ENCODE peak calls at places on chromosomes 7 and 10, in six cellular contexts. I, G, X, M, D and Y are unnamed samples.

GRCh38 chr7:27172823-27173411 is 1.2 kb downstream of the HOXA10 start:
- DNase-seq in I (no peak), M (no peak), D (peak), G (no peak), X (peak), Y (no peak)

GRCh38 chr10:93357680-93358079 is 124.5 kb downstream of the MYOF start:
- DNase-seq in I (peak), G (no peak), D (peak), M (no peak), X (no peak), Y (peak)

GRCh38 chr10:6543431-6544005 is 36.6 kb downstream of the PRKCQ start:
- DNase-seq in M (no peak), D (no peak), G (no peak), X (no peak), I (no peak), Y (no peak)

GRCh38 chr10:80460399-80461207 is 6.5 kb downstream of the TSPAN14 start:
- DNase-seq in X (peak), M (no peak), G (peak), D (no peak), I (peak), Y (peak)

GRCh38 chr10:19683965-19684364 is 132.3 kb upstream of the PLXDC2 start:
- DNase-seq in D (no peak), I (no peak), G (no peak), M (no peak), X (no peak), Y (no peak)

GRCh38 chr10:5595591-5596590 is 70.5 kb downstream of the ASB13 start:
- DNase-seq in M (no peak), I (peak), D (peak), G (peak), X (no peak), Y (peak)

GRCh38 chr7:149771199-149771636 is 2.2 kb downstream of the ZNF467 start:
- DNase-seq in I (no peak), G (no peak), M (no peak), D (peak), X (no peak), Y (no peak)

GRCh38 chr10:94131885-94132284 is 138.2 kb downstream of the PLCE1 start:
- DNase-seq in I (peak), G (peak), M (no peak), X (no peak), D (peak), Y (no peak)

GRCh38 chr10:82811621-82812020 is 936.6 kb downstream of the NRG3 start:
- DNase-seq in M (no peak), X (no peak), G (no peak), D (no peak), I (no peak), Y (no peak)

GRCh38 chr10:132516771-132517725 is 20.5 kb upstream of the INPP5A start:
- DNase-seq in D (peak), X (peak), I (peak), M (peak), G (peak), Y (peak)

GRCh38 chr10:92790449-92790848 is 57.9 kb upstream of the EXOC6 start:
- DNase-seq in X (no peak), M (no peak), D (no peak), G (no peak), I (no peak), Y (no peak)

GRCh38 chr10:117519895-117520294 is 22.7 kb upstream of the EMX2 start:
- DNase-seq in M (no peak), I (no peak), X (no peak), G (no peak), D (no peak), Y (no peak)

GRCh38 chr10:78316451-78316931 is 282.8 kb downstream of the RPS24 start:
- DNase-seq in G (no peak), I (peak), X (no peak), M (peak), D (peak), Y (no peak)

GRCh38 chr7:84187813-84188212 is 6.8 kb downstream of the SEMA3A start:
- DNase-seq in I (peak), X (no peak), D (peak), G (peak), M (no peak), Y (peak)

DNA sequence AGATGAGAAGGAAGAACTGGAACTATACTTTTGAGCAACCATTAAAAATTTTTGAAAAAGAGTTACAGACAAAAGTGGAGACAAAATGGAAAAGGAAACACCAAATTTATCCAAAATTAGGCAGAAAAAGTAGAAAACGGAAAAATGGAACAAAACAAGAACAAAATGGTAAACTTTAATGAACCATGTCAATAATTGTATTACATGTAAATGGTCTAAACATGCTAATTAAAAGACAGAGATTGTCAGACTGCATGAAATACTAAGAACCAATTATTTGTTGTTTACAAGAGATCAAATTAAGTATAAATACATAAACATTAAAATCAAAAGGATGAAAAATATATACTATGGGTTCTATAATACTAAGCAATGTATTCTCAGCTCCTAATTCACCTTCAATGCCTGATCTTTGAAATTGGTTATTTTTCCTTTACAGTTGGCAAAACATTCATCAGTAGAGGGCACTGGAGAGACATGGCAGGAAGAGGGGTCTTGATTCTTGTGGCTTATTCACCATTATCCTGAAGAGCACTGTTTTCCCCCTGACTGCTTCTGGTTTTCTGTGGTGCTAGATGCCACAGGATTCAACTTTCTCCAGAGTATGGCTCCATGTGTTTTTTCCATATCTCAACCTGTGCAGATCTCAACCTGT is 124.9 kb downstream of the ELFN1 start:
- DNase-seq in X (no peak), D (no peak), G (no peak), I (peak), M (no peak), Y (no peak)
- TF ChIP-seq CTCF in X (no peak), D (peak), G (no peak), I (no peak), M (no peak), Y (no peak)

GRCh38 chr7:134844200-134844599 is 64.8 kb downstream of the CALD1 start:
- DNase-seq in G (peak), I (no peak), M (no peak), D (peak), X (no peak), Y (peak)

GRCh38 chr7:134842901-134843300 is 63.5 kb downstream of the CALD1 start:
- DNase-seq in M (no peak), G (no peak), D (no peak), X (no peak), I (no peak), Y (no peak)

GRCh38 chr7:134847834-134848233 is 68.4 kb downstream of the CALD1 start:
- DNase-seq in X (no peak), I (no peak), D (no peak), M (no peak), G (no peak), Y (no peak)

GRCh38 chr7:134842062-134842461 is 62.6 kb downstream of the CALD1 start:
- DNase-seq in X (no peak), M (no peak), G (no peak), I (no peak), D (no peak), Y (no peak)

GRCh38 chr7:134845461-134845860 is 66.0 kb downstream of the CALD1 start:
- DNase-seq in I (no peak), X (no peak), G (peak), D (peak), M (no peak), Y (peak)
- TF ChIP-seq CTCF in I (no peak), X (no peak), G (peak), D (peak), M (peak), Y (peak)

DNA sequence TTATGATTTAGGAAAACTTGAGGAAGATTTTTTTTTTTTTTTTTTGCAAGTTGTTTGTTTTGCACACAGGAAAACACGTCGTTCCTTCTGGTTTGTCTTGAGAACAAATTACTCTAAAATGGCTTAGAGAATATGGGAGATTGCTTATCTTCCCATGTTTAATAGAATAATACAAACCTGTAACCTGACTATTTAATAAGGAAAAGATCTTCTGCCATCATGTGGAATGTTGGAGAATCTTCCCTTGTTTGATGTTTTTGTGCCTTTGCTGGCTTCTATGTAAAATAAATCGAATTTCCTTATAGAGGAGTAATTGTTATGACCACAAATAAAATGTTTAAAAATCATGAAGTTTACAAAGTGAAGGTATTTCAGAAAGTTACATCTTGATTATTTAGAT is 818.8 kb downstream of the GATA3 start:
- DNase-seq in M (no peak), G (peak), I (peak), D (peak), X (no peak), Y (peak)
- TF ChIP-seq CTCF in M (no peak), G (peak), I (no peak), D (peak), X (no peak), Y (no peak)

GRCh38 chr7:25272265-25272664 is 44.0 kb upstream of the NPVF start:
- DNase-seq in M (no peak), I (no peak), X (no peak), G (peak), D (no peak), Y (no peak)
- TF ChIP-seq CTCF in M (no peak), I (no peak), X (no peak), G (no peak), D (no peak), Y (no peak)

DNA sequence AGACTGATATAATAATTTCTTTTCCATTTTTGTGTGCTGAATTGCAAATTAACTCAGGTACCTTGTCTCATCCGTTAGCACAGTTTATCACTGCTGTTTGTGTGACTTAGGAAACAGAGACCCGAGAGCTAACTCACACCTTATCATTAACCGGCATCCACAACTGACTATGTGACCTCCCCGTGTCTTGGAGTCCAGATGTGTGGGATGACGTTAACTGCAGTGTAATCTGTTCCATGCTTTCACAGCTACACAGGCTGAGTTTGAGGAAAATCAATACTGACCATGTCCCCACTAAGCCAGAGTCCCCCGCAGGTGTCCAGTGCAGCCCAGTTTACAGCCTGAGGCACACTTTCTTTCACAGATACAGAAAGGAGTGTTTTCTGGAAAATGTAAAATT is 154.7 kb downstream of the COBL start:
- DNase-seq in X (no peak), I (no peak), D (no peak), G (no peak), M (no peak), Y (no peak)
- TF ChIP-seq CTCF in X (no peak), I (no peak), D (no peak), G (no peak), M (no peak), Y (no peak)

DNA sequence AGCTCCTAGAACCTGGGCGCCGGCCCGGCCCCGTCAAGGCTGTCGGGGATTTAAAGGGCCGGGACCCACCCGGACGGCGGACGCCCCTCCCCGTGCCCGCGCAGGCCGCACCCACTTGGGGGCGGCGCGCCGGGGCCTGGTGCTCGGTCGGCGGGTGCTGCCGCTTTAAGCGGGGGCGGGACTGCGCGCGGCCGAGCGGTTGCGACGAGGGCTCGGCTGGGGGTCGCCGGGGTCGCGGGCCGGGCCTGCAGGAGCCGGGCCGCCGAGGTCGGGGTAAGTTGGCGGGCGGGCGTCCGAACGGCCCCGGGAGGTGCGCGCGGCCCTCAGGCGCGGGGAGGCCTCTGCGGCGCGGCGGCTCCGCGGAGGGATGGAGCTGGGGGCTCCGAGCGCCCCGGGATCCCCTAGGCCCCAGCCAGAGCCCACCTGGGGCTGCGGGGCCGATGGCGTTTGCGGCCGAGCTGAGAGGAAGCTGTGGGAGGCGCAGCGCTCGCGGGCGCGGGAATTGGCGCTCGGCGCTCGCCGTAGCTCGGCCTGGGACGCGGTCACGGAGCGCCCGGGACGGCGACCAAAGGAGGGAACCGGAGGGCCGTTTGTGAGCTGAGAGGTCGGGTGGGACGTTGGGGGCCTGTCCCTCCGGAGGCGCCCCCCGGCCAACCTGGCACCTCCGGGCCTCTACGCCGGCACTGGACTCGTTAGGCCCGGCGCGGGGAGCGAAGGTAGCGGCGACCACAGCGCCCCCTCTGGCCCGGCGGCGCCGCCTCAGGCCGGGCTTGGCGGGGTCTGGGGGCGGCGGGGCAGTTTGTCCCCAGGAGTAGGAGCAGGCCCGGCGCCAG is at the start of gene TRRAP:
- DNase-seq in X (peak), D (peak), G (peak), I (peak), M (peak), Y (peak)
- TF ChIP-seq CTCF in X (peak), D (peak), G (peak), I (peak), M (peak), Y (peak)

GRCh38 chr10:21858455-21858854 is 145.1 kb downstream of the DNAJC1 start:
- DNase-seq in G (no peak), M (no peak), I (no peak), D (no peak), X (no peak), Y (no peak)
- TF ChIP-seq CTCF in G (no peak), M (no peak), I (no peak), D (no peak), X (no peak), Y (no peak)